ENCODE peak calls at places on chromosomes 6 and 20, in four cellular contexts. H is fibroblast of lung, P is EL, Y is NCI-H1694 treated with DMSO at 0.1 percent for 48 hours. J is an unnamed sample.
A peak's percentile ranks its signal among the peaks of the same experiment; 100 is the strongest.

GRCh38 chr20:4150095-4150492 is 134.7 kb upstream of the RNF24 start:
- DNase-seq in H (peak; percentile 52), P (peak; percentile 58), Y (no peak), J (peak; percentile 48)

GRCh38 chr6:148416309-148416965 is 73.8 kb downstream of the SASH1 start:
- DNase-seq in H (no peak), P (no peak), Y (no peak), J (no peak)

GRCh38 chr6:163572612-163573011 is 158.1 kb downstream of the QKI start:
- DNase-seq in H (no peak), P (no peak), Y (no peak), J (no peak)

GRCh38 chr20:19907326-19908056 is 109.7 kb upstream of the NAA20 start:
- DNase-seq in H (no peak), P (no peak), Y (no peak), J (no peak)

GRCh38 chr20:5039255-5039657 is 37.9 kb upstream of the SLC23A2 start:
- DNase-seq in H (no peak), P (no peak), Y (no peak), J (no peak)

GRCh38 chr20:39277185-39277584 is 315.0 kb downstream of the DHX35 start:
- DNase-seq in H (no peak), P (no peak), Y (no peak), J (no peak)

GRCh38 chr6:13466304-13467215 is 20.8 kb downstream of the GFOD1 start:
- DNase-seq in H (peak; percentile 67), P (no peak), Y (peak; percentile 8), J (no peak)

GRCh38 chr6:46265373-46265772 is 94.6 kb upstream of the ENPP5 start:
- DNase-seq in H (no peak), P (no peak), Y (no peak), J (no peak)

GRCh38 chr6:90068264-90068663 is 174.0 kb downstream of the GJA10 start:
- DNase-seq in H (peak; percentile 56), P (peak; percentile 72), Y (no peak), J (no peak)

GRCh38 chr20:44495802-44496481 is 20.3 kb downstream of the TTPAL start:
- DNase-seq in H (peak; percentile 93), P (peak; percentile 97), Y (no peak), J (peak; percentile 82)

GRCh38 chr6:142478117-142478516 is 176.3 kb downstream of the ADGRG6 start:
- DNase-seq in H (peak; percentile 28), P (peak; percentile 74), Y (no peak), J (peak; percentile 20)

GRCh38 chr6:45116714-45117410 is 211.3 kb upstream of the RUNX2 start:
- DNase-seq in H (peak; percentile 63), P (peak; percentile 86), Y (no peak), J (peak; percentile 80)

GRCh38 chr6:110629153-110629552 is 152.7 kb upstream of the SLC22A16 start:
- DNase-seq in H (no peak), P (no peak), Y (peak; percentile 39), J (no peak)

GRCh38 chr20:653110-653589 is at the start of gene SRXN1:
- DNase-seq in H (peak; percentile 92), P (peak; percentile 94), Y (no peak), J (peak; percentile 92)

GRCh38 chr6:32835167-32835893 is 3.2 kb downstream of the TAP2 start:
- DNase-seq in H (no peak), P (no peak), Y (no peak), J (no peak)

J was measured in fibroblast of gingiva.